ENCODE peak calls at places on chromosome 18, in five cellular contexts. A is H1, E is K562, V is HepG2, U is GM12878. J is an unnamed sample.

GRCh38 chr18:45962461-45962860 is 4.7 kb downstream of the EPG5 start:
- DNase-seq in A (no peak), E (peak), V (peak), U (peak), J (no peak)

GRCh38 chr18:77127769-77128671 is 4.6 kb downstream of the MBP start:
- DNase-seq in A (no peak), E (no peak), V (no peak), U (peak), J (no peak)

GRCh38 chr18:62829936-62830335 is 114.6 kb downstream of the PHLPP1 start:
- DNase-seq in A (no peak), E (peak), V (no peak), U (no peak), J (no peak)

GRCh38 chr18:63284861-63285260 is 34.7 kb downstream of the BCL2 start:
- DNase-seq in A (peak), E (no peak), V (no peak), U (no peak), J (no peak)

GRCh38 chr18:27688581-27688980 is 488.3 kb downstream of the CDH2 start:
- DNase-seq in A (no peak), E (no peak), V (no peak), U (no peak), J (no peak)

GRCh38 chr18:77012751-77013550 is 119.6 kb downstream of the MBP start:
- DNase-seq in A (no peak), E (no peak), V (no peak), U (no peak), J (no peak)

GRCh38 chr18:32337821-32338220 is 132.9 kb downstream of the GAREM1 start:
- DNase-seq in A (no peak), E (no peak), V (no peak), U (no peak), J (no peak)

GRCh38 chr18:13811993-13812392 is 12.0 kb upstream of the MC5R start:
- DNase-seq in A (no peak), E (peak), V (peak), U (no peak), J (no peak)

GRCh38 chr18:2948038-2948437 is 64.9 kb downstream of the LPIN2 start:
- DNase-seq in A (no peak), E (peak), V (peak), U (no peak), J (peak)

GRCh38 chr18:79540914-79541301 is 138.7 kb upstream of the CTDP1 start:
- DNase-seq in A (no peak), E (no peak), V (no peak), U (no peak), J (no peak)

GRCh38 chr18:8995096-8995495 is 107.4 kb upstream of the NDUFV2 start:
- DNase-seq in A (no peak), E (no peak), V (no peak), U (no peak), J (no peak)

GRCh38 chr18:46291149-46291548 is 187.0 kb downstream of the HAUS1 start:
- DNase-seq in A (no peak), E (no peak), V (no peak), U (no peak), J (no peak)

GRCh38 chr18:8808001-8808400 is 102.6 kb downstream of the MTCL1 start:
- DNase-seq in A (no peak), E (no peak), V (no peak), U (no peak), J (no peak)

DNA sequence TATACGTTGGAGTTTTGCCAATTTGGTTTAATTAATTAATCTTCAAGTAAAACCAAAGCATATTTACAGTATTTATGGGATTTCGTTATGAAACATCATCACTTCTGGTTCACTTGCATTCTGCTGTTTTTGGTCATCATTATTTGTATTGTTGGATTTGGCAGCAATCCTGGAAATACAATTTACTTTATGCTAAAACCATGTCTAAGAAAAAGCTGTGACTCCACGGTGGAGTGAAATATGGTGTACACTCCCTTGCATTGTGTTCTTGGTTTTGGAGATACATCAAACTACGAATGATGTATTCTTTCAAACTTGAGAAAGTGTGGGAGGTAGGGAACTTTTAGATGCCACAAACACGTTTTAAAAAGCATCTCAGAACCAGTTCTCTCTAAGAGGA is 106.4 kb downstream of the CTAGE1 start:
- DNase-seq in A (no peak), E (no peak), V (no peak), U (no peak), J (no peak)
- TF ChIP-seq SRF in A (no peak), E (no peak), V (no peak), U (no peak), J (no peak)

DNA sequence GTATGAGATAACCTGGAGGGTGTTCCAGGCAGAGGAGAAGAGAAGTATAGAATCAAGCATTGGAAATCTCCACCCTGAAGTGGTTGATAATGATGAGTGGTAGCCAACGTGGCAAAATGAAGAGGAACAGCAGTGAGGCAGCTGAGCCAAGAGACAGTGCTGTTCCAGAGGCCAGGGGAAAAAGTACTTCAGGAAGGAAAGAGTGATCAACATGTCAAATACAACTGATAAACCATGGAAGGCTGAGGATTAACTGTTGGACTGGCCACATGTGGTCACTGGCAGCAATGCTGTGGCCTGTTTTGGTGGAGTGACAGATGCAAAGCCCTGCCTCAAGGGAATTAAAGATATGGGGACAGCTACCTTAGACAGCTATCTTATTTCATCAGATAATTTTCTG is 51.9 kb upstream of the RMP24 start:
- DNase-seq in A (no peak), E (no peak), V (no peak), U (no peak), J (no peak)
- TF ChIP-seq POLR2A in A (no peak), E (no peak), V (no peak), U (no peak), J (no peak)

GRCh38 chr18:23825496-23825895 is 136.2 kb downstream of the LAMA3 start:
- DNase-seq in A (no peak), E (no peak), V (no peak), U (no peak), J (no peak)

GRCh38 chr18:23827681-23828080 is 138.4 kb downstream of the LAMA3 start:
- DNase-seq in A (no peak), E (no peak), V (no peak), U (no peak), J (no peak)

GRCh38 chr18:23826850-23827620 is 137.8 kb downstream of the LAMA3 start:
- DNase-seq in A (no peak), E (no peak), V (no peak), U (no peak), J (no peak)

GRCh38 chr18:23824704-23825103 is 135.5 kb downstream of the LAMA3 start:
- DNase-seq in A (no peak), E (no peak), V (no peak), U (no peak), J (no peak)

GRCh38 chr18:23825978-23826405 is 136.7 kb downstream of the LAMA3 start:
- DNase-seq in A (no peak), E (no peak), V (no peak), U (no peak), J (no peak)
- TF ChIP-seq SRF in A (no peak), E (no peak), V (no peak), U (no peak), J (no peak)

GRCh38 chr18:33673689-33674088 is 95.7 kb downstream of the ASXL3 start:
- DNase-seq in A (no peak), E (no peak), V (no peak), U (no peak), J (no peak)

GRCh38 chr18:33677891-33678290 is 99.9 kb downstream of the ASXL3 start:
- DNase-seq in A (no peak), E (no peak), V (no peak), U (no peak), J (no peak)

GRCh38 chr18:33682436-33682835 is 104.4 kb downstream of the ASXL3 start:
- DNase-seq in A (no peak), E (no peak), V (no peak), U (no peak), J (no peak)

GRCh38 chr18:33676593-33676992 is 98.6 kb downstream of the ASXL3 start:
- DNase-seq in A (no peak), E (no peak), V (no peak), U (no peak), J (no peak)
- TF ChIP-seq POLR2A in A (no peak), E (no peak), V (no peak), U (no peak), J (no peak)